ENCODE peak calls at places on chromosomes 4 and X, in ten cellular contexts. V, M, X, Q, N, A, B, F, K and U are unnamed samples.

GRCh38 chrX:46617906-46618305 is 44.3 kb downstream of the CHST7 start:
- DNase-seq in V (no peak), M (no peak), X (no peak), Q (no peak), N (no peak), A (no peak), B (no peak), F (no peak), K (no peak), U (no peak)

GRCh38 chr4:2059726-2060577 is 825 bp downstream of the NAT8L start:
- DNase-seq in V (no peak), M (no peak), X (no peak), Q (no peak), N (no peak), A (no peak), B (no peak), F (peak), K (peak), U (no peak)

GRCh38 chr4:117096886-117097285 is 11.5 kb upstream of the TRAM1L1 start:
- DNase-seq in V (no peak), M (no peak), X (no peak), Q (no peak), N (no peak), A (no peak), B (no peak), F (no peak), K (no peak), U (no peak)

GRCh38 chr4:48343531-48343930 is 2.2 kb downstream of the SLAIN2 start:
- DNase-seq in V (peak), M (no peak), X (peak), Q (no peak), N (no peak), A (no peak), B (no peak), F (no peak), K (no peak), U (peak)

GRCh38 chrX:124194209-124194608 is 138.3 kb upstream of the TEX13D start:
- DNase-seq in V (peak), M (no peak), X (peak), Q (peak), N (no peak), A (no peak), B (no peak), F (peak), K (no peak), U (no peak)

GRCh38 chrX:24202465-24203031 is 53.0 kb downstream of the ZFX start:
- DNase-seq in V (no peak), M (no peak), X (no peak), Q (no peak), N (no peak), A (no peak), B (no peak), F (no peak), K (no peak), U (no peak)

GRCh38 chr4:89024051-89024675 is 32.8 kb downstream of the FAM13A start:
- DNase-seq in V (peak), M (peak), X (peak), Q (peak), N (peak), A (peak), B (no peak), F (peak), K (no peak), U (peak)

GRCh38 chr4:53068755-53069154 is 206.6 kb downstream of the RASL11B start:
- DNase-seq in V (no peak), M (no peak), X (no peak), Q (no peak), N (peak), A (peak), B (no peak), F (no peak), K (no peak), U (peak)

GRCh38 chr4:176238819-176239218 is 30.2 kb downstream of the ASB5 start:
- DNase-seq in V (no peak), M (no peak), X (peak), Q (no peak), N (no peak), A (no peak), B (no peak), F (no peak), K (no peak), U (peak)

GRCh38 chr4:180098601-180099000 is 2144.6 kb upstream of the TENM3 start:
- DNase-seq in V (no peak), M (no peak), X (no peak), Q (no peak), N (no peak), A (no peak), B (no peak), F (no peak), K (no peak), U (no peak)

GRCh38 chr4:180990931-180991330 is 1252.3 kb upstream of the TENM3 start:
- DNase-seq in V (no peak), M (no peak), X (no peak), Q (no peak), N (no peak), A (no peak), B (no peak), F (no peak), K (no peak), U (no peak)

GRCh38 chr4:71269241-71269640 is 69.6 kb upstream of the SLC4A4 start:
- DNase-seq in V (no peak), M (no peak), X (no peak), Q (no peak), N (no peak), A (no peak), B (no peak), F (no peak), K (no peak), U (no peak)

GRCh38 chr4:11428161-11428700 is 463 bp downstream of the HS3ST1 start:
- DNase-seq in V (no peak), M (peak), X (no peak), Q (no peak), N (no peak), A (no peak), B (no peak), F (no peak), K (peak), U (no peak)

GRCh38 chr4:1199556-1200331 is 27.4 kb upstream of the SPON2 start:
- DNase-seq in V (no peak), M (no peak), X (no peak), Q (no peak), N (no peak), A (no peak), B (no peak), F (no peak), K (peak), U (no peak)

GRCh38 chrX:153469811-153470410 is 465 bp downstream of the HAUS7 start:
- DNase-seq in V (peak), M (peak), X (no peak), Q (no peak), N (no peak), A (no peak), B (no peak), F (no peak), K (no peak), U (peak)

GRCh38 chr4:62871057-62871456 is 1538.2 kb downstream of the TECRL start:
- DNase-seq in V (no peak), M (no peak), X (no peak), Q (no peak), N (no peak), A (no peak), B (no peak), F (no peak), K (no peak), U (no peak)

GRCh38 chr4:90198086-90198847 is 71.1 kb downstream of the CCSER1 start:
- DNase-seq in V (no peak), M (no peak), X (no peak), Q (no peak), N (no peak), A (no peak), B (no peak), F (no peak), K (no peak), U (no peak)

GRCh38 chrX:24099394-24099793 is 44.6 kb downstream of the EIF2S3 start:
- DNase-seq in V (no peak), M (no peak), X (no peak), Q (no peak), N (no peak), A (no peak), B (no peak), F (no peak), K (no peak), U (no peak)

GRCh38 chr4:5224340-5224739 is 173.1 kb downstream of the STK32B start:
- DNase-seq in V (no peak), M (no peak), X (no peak), Q (no peak), N (no peak), A (no peak), B (no peak), F (no peak), K (no peak), U (no peak)

GRCh38 chrX:110755061-110755460 is 40.6 kb downstream of the CHRDL1 start:
- DNase-seq in V (no peak), M (no peak), X (no peak), Q (no peak), N (no peak), A (no peak), B (no peak), F (no peak), K (no peak), U (peak)

GRCh38 chrX:119455264-119455663 is 13.0 kb upstream of the SLC25A5 start:
- DNase-seq in V (no peak), M (no peak), X (no peak), Q (no peak), N (no peak), A (no peak), B (no peak), F (no peak), K (no peak), U (peak)

GRCh38 chr4:169185133-169185956 is 85.4 kb downstream of the SH3RF1 start:
- DNase-seq in V (peak), M (no peak), X (no peak), Q (no peak), N (no peak), A (no peak), B (no peak), F (no peak), K (no peak), U (no peak)

GRCh38 chr4:80309301-80310004 is 26.1 kb upstream of the CFAP299 start:
- DNase-seq in V (peak), M (no peak), X (peak), Q (no peak), N (no peak), A (no peak), B (no peak), F (no peak), K (no peak), U (peak)

GRCh38 chr4:2064276-2064991 is 5.3 kb downstream of the NAT8L start:
- DNase-seq in V (no peak), M (no peak), X (no peak), Q (no peak), N (no peak), A (no peak), B (peak), F (peak), K (peak), U (no peak)

GRCh38 chr4:13323916-13324315 is 160.2 kb downstream of the RAB28 start:
- DNase-seq in V (no peak), M (no peak), X (no peak), Q (no peak), N (no peak), A (no peak), B (no peak), F (no peak), K (no peak), U (no peak)

GRCh38 chrX:41946973-41947612 is 23.7 kb upstream of the CASK start:
- DNase-seq in V (peak), M (no peak), X (no peak), Q (no peak), N (no peak), A (no peak), B (no peak), F (no peak), K (no peak), U (no peak)

GRCh38 chr4:83535945-83536648 is at the start of gene GPAT3:
- DNase-seq in V (peak), M (peak), X (no peak), Q (peak), N (peak), A (peak), B (peak), F (peak), K (peak), U (peak)

GRCh38 chrX:42399632-42400024 is 378.3 kb downstream of the PPP1R2C start:
- DNase-seq in V (no peak), M (no peak), X (no peak), Q (no peak), N (no peak), A (no peak), B (no peak), F (no peak), K (no peak), U (no peak)

GRCh38 chr4:114312349-114312748 is 286.3 kb upstream of the UGT8 start:
- DNase-seq in V (no peak), M (no peak), X (no peak), Q (no peak), N (no peak), A (no peak), B (no peak), F (no peak), K (no peak), U (no peak)

GRCh38 chr4:154908168-154908567 is 127.1 kb downstream of the RBM46 start:
- DNase-seq in V (no peak), M (no peak), X (no peak), Q (no peak), N (no peak), A (no peak), B (no peak), F (no peak), K (no peak), U (no peak)

GRCh38 chrX:130746709-130747347 is 156.2 kb downstream of the ENOX2 start:
- DNase-seq in V (peak), M (no peak), X (peak), Q (no peak), N (peak), A (no peak), B (no peak), F (no peak), K (no peak), U (peak)

GRCh38 chrX:24293412-24293811 is 20.5 kb downstream of the SUPT20HL2 start:
- DNase-seq in V (no peak), M (no peak), X (no peak), Q (no peak), N (no peak), A (no peak), B (no peak), F (no peak), K (no peak), U (no peak)

GRCh38 chr4:74431113-74431826 is 13.7 kb upstream of the AREG start:
- DNase-seq in V (peak), M (no peak), X (peak), Q (no peak), N (no peak), A (no peak), B (no peak), F (no peak), K (no peak), U (no peak)

GRCh38 chr4:16875487-16875886 is 23.0 kb downstream of the LDB2 start:
- DNase-seq in V (peak), M (no peak), X (peak), Q (no peak), N (no peak), A (no peak), B (no peak), F (peak), K (no peak), U (peak)

GRCh38 chr4:186216465-186217024 is 10.8 kb upstream of the KLKB1 start:
- DNase-seq in V (peak), M (no peak), X (no peak), Q (no peak), N (no peak), A (no peak), B (no peak), F (no peak), K (no peak), U (peak)

GRCh38 chr4:40953253-40954118 is 203.7 kb downstream of the NSUN7 start:
- DNase-seq in V (no peak), M (no peak), X (peak), Q (no peak), N (no peak), A (no peak), B (no peak), F (peak), K (no peak), U (no peak)

GRCh38 chr4:85932371-85933305 is 427.2 kb downstream of the MAPK10 start:
- DNase-seq in V (peak), M (no peak), X (peak), Q (peak), N (no peak), A (no peak), B (no peak), F (no peak), K (peak), U (peak)

GRCh38 chr4:85928775-85929585 is 430.9 kb downstream of the MAPK10 start:
- DNase-seq in V (peak), M (no peak), X (peak), Q (peak), N (peak), A (no peak), B (no peak), F (no peak), K (peak), U (peak)

GRCh38 chr4:85933306-85933640 is 426.6 kb downstream of the MAPK10 start:
- DNase-seq in V (no peak), M (no peak), X (no peak), Q (no peak), N (no peak), A (no peak), B (no peak), F (no peak), K (no peak), U (no peak)

GRCh38 chr4:85925071-85925470 is 434.8 kb downstream of the MAPK10 start:
- DNase-seq in V (no peak), M (no peak), X (no peak), Q (no peak), N (no peak), A (no peak), B (no peak), F (no peak), K (no peak), U (no peak)

GRCh38 chr4:85929926-85930325 is 429.9 kb downstream of the MAPK10 start:
- DNase-seq in V (no peak), M (no peak), X (no peak), Q (peak), N (peak), A (peak), B (no peak), F (no peak), K (peak), U (no peak)
- H3K4me3 ChIP-seq in V (no peak), M (peak), X (no peak), Q (no peak), N (peak), A (no peak), B (no peak), F (no peak), K (peak), U (no peak)

DNA sequence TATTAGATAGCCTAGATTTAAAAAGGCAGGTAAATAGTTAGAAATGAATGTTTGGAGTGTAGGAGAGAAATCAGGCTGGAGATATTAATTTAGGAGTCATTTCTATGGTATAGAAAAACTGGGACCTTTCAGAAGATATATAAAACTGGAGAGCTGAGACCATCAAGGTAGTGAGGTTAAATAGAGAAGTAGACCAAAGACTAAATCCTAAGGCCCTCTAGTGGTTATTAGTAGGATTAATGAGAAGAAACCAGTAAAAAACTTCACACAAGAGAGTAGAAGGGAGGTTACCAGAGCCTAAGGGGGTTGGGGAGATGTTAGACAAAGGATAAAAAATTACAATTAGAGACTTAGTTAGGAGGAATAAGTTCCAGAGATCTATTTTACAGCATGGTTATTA is 351.0 kb upstream of the SPANXN1 start:
- DNase-seq in V (no peak), M (no peak), X (no peak), Q (no peak), N (no peak), A (no peak), B (no peak), F (no peak), K (no peak), U (peak)
- TF ChIP-seq CTCF in V (no peak), M (no peak), X (peak), Q (peak), N (no peak), A (no peak), B (no peak), F (no peak), K (no peak), U (peak)

DNA sequence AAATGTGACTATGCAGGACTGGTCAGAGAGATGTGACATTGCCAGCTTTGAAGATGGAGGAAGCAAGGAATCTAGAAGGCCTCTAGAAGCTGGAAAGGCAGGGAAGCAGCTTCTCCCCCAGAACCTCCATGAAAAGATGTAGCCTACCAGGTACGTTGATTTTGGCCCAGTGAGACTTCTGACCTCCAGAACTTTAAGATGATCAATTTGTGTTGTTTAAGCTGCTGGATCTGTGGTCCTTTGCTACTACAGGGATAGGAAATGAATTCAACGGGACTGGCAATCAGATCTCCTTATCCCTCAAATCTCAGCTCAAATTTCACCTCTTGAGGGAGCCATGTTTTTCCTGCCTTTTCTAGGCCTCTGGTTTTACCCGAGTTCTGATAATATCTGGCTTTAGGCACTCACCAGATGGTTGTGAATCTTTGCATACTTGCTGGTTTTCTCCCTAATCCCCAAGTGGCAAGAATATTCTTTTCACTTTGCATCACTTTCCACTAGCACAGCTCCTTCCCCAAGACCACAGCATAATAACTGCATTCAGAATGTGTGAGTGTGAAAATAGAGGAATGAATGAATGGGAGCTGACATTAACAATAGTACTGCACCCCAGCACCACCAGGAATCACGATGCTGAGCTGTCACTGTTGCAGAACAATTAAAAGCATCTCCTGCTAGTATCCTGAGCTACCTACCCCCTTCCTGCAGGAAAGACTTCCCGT is 25.5 kb upstream of the TMSB4X start:
- DNase-seq in V (peak), M (no peak), X (peak), Q (no peak), N (no peak), A (no peak), B (no peak), F (no peak), K (no peak), U (peak)
- H3K4me3 ChIP-seq in V (no peak), M (no peak), X (no peak), Q (no peak), N (no peak), A (no peak), B (no peak), F (no peak), K (no peak), U (no peak)

GRCh38 chr4:3783691-3784306 is 17.6 kb downstream of the ADRA2C start:
- DNase-seq in V (no peak), M (peak), X (no peak), Q (peak), N (no peak), A (no peak), B (no peak), F (no peak), K (peak), U (no peak)
- TF ChIP-seq CTCF in V (peak), M (peak), X (no peak), Q (peak), N (peak), A (no peak), B (peak), F (peak), K (peak), U (peak)

GRCh38 chr4:103074598-103075434 is 1.7 kb downstream of the SLC9B2 start:
- DNase-seq in V (no peak), M (no peak), X (no peak), Q (no peak), N (no peak), A (no peak), B (no peak), F (no peak), K (no peak), U (peak)
- H3K4me3 ChIP-seq in V (no peak), M (peak), X (no peak), Q (no peak), N (peak), A (no peak), B (no peak), F (no peak), K (no peak), U (peak)

DNA sequence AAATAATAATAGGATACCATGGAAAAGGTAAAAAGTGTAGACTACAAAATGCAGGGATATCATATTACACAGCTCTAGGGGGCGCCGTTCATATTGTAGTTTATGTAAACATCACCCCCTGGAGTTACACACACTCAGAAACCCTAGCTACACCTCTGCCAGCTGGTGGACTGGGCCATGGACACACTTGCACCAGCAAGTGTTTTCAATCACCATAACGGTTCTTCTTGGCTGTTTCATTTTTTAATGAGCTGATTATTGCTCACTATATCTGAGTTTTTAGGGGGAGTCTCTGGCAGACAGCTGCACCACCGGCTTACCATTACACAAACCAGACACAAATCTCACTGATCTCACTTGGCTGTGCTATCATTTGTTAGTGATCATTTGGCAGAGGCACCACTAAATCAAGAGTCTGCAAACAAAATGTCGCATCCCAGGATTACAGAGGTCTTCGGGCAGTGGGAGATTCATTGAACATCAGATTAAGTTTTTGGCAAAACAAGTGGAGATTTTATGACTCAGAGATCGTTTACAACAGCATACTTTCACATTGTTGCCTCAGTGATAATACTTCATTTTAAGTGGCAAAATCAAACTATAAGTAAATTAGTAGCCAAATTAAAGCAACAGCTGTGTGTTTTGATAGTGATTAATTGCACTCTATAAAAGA is 185.7 kb downstream of the UNC5C start:
- DNase-seq in V (peak), M (no peak), X (peak), Q (no peak), N (peak), A (no peak), B (no peak), F (no peak), K (no peak), U (peak)
- TF ChIP-seq CTCF in V (peak), M (no peak), X (no peak), Q (no peak), N (peak), A (no peak), B (no peak), F (no peak), K (no peak), U (peak)

GRCh38 chr4:173537628-173538147 is 7.7 kb upstream of the HAND2 start:
- DNase-seq in V (no peak), M (no peak), X (no peak), Q (no peak), N (no peak), A (no peak), B (no peak), F (peak), K (no peak), U (peak)
- H3K4me3 ChIP-seq in V (peak), M (no peak), X (peak), Q (no peak), N (no peak), A (no peak), B (peak), F (peak), K (no peak), U (peak)